ENCODE peak calls at places on chromosomes 5 and 9, in six cellular contexts. B is pancreas, H is vagina, Y is cardiac muscle cell, L is neural progenitor cell, R is NB4. K is an unnamed sample.

GRCh38 chr5:142421158-142421617 is 96.4 kb upstream of the SPRY4 start:
- DNase-seq in Y (no peak), R (no peak), B (no peak), L (peak), H (no peak), K (no peak)

GRCh38 chr5:153711755-153712154 is 221.3 kb downstream of the GRIA1 start:
- DNase-seq in L (no peak), H (no peak), B (no peak), Y (no peak), R (no peak), K (no peak)

GRCh38 chr5:134570886-134571285 is 45.4 kb downstream of the JADE2 start:
- DNase-seq in L (no peak), R (no peak), H (no peak), Y (no peak), B (no peak), K (no peak)

GRCh38 chr9:107744873-107745272 is 255.3 kb upstream of the KLF4 start:
- DNase-seq in R (no peak), H (no peak), B (no peak), Y (no peak), L (no peak), K (peak)

GRCh38 chr9:96618209-96619108 is 1.2 kb downstream of the CDC14B start:
- DNase-seq in Y (peak), B (peak), H (no peak), R (peak), L (peak), K (no peak)

GRCh38 chr9:81394816-81395215 is 294.5 kb downstream of the TLE1 start:
- DNase-seq in Y (no peak), B (no peak), H (no peak), R (no peak), L (no peak), K (no peak)

GRCh38 chr5:99169309-99169708 is 240.5 kb upstream of the CHD1 start:
- DNase-seq in L (peak), H (no peak), Y (peak), B (no peak), R (peak), K (no peak)

GRCh38 chr5:171762841-171763408 is 22.7 kb upstream of the SMIM23 start:
- DNase-seq in R (no peak), Y (no peak), L (no peak), H (peak), B (no peak), K (no peak)

GRCh38 chr9:124040935-124041816 is 29.6 kb downstream of the LHX2 start:
- DNase-seq in Y (peak), L (peak), R (peak), B (peak), H (no peak), K (peak)

GRCh38 chr5:1523793-1524480 is at the start of gene LPCAT1:
- DNase-seq in Y (peak), H (peak), R (peak), L (peak), B (peak), K (peak)

GRCh38 chr9:101219030-101219429 is 165.8 kb downstream of the BAAT start:
- DNase-seq in Y (no peak), R (no peak), L (no peak), B (no peak), H (no peak), K (no peak)

GRCh38 chr5:154384480-154385235 is 61.1 kb upstream of the SAP30L start:
- DNase-seq in L (no peak), H (no peak), R (no peak), B (no peak), Y (no peak), K (peak)

GRCh38 chr5:76694317-76694716 is 21.6 kb upstream of the F2R start:
- DNase-seq in Y (no peak), L (no peak), H (no peak), R (no peak), B (no peak), K (no peak)

GRCh38 chr5:22070151-22070550 is 783.0 kb downstream of the CDH12 start:
- DNase-seq in L (no peak), B (no peak), R (no peak), Y (no peak), H (no peak), K (no peak)

GRCh38 chr9:35406183-35406959 is 83.5 kb upstream of the RUSC2 start:
- DNase-seq in Y (peak), L (peak), H (no peak), R (no peak), B (peak), K (no peak)

GRCh38 chr9:109779711-109780452 is at the start of gene PALM2AKAP2:
- DNase-seq in Y (peak), R (no peak), B (peak), L (peak), H (no peak), K (peak)

DNA sequence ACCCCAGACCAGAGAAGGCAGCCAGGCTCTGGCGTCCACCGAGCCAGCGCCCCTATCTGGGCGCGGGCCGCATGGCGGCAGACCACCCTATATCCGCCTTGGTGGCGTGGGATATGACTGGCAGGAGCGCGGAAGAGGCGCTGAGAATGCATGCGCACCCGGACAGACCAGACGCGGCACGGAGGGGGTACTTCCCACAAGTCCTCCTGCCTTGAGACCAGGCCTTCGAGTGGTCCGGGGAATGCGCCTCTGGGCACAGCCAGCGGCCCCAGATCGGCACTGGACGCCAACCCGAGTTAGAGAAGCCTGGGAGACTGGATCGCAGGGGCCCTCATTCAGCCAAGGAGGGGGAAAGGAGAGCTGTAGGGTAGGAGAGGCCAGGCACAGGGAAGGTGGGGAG is 2.5 kb upstream of the LMX1B start:
- DNase-seq in B (no peak), H (no peak), L (no peak), Y (no peak), R (no peak), K (no peak)
- H3K4me3 ChIP-seq in B (no peak), H (no peak), L (peak), Y (no peak), R (no peak), K (no peak)

DNA sequence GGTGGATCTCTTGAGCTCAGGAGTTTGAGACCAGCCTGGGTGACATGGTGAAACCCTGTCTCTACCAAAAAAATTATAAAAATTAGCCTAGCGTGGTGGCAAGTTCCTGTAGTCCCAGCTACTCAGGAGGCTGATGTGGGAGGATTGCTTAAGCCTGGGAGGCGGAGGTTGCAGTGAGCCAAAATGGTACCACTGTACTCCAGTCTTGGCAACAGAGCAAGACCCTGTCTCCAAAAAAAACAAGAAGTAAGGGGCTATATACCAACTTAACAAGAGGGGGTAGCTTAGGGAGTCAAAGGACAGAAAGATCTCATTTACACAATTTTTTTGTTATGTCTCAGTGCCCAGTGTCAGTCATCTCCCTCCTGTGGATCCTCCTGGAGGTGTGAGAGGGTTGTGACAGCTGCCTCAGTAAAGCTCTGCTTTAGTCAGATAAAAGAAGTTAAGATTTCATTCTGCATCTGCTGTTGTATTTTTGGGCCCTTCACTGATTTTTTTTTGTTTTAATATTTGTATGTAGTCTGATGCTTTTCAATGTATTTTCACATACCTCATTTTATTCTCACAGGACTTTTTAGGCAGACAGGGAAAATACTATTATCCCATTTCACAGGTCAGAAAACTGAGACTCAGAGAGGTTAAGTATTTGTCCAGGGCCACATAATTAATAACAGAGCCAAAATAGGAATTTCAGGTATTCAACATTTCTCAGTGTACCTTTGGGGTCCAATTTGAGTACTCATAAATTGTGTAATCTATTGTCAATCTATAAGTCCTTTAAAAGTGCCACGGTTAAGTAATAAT is 120.9 kb upstream of the GRHPR start:
- DNase-seq in B (no peak), H (no peak), Y (no peak), R (no peak), L (no peak), K (peak)
- H3K4me3 ChIP-seq in B (no peak), H (no peak), Y (no peak), R (no peak), L (no peak), K (peak)

GRCh38 chr5:43313035-43313853 is at the start of gene HMGCS1:
- DNase-seq in L (peak), B (peak), Y (peak), H (peak), R (peak), K (peak)

GRCh38 chr5:43314724-43315123 is 1.5 kb upstream of the HMGCS1 start:
- DNase-seq in R (no peak), Y (no peak), H (no peak), B (no peak), L (no peak), K (no peak)

GRCh38 chr5:43315262-43315661 is 2.0 kb upstream of the HMGCS1 start:
- DNase-seq in L (no peak), Y (no peak), H (no peak), R (no peak), B (no peak), K (peak)

GRCh38 chr5:43312699-43313034 is 545 bp downstream of the HMGCS1 start:
- DNase-seq in L (no peak), Y (no peak), B (no peak), R (peak), H (no peak), K (no peak)

GRCh38 chr5:43313854-43314457 is 744 bp upstream of the HMGCS1 start:
- DNase-seq in B (peak), H (no peak), L (peak), Y (peak), R (no peak), K (peak)
- H3K4me3 ChIP-seq in B (peak), H (peak), L (peak), Y (peak), R (peak), K (peak)

GRCh38 chr9:133956520-133957076 is 35.5 kb downstream of the VAV2 start:
- DNase-seq in R (no peak), B (peak), Y (no peak), H (no peak), L (peak), K (peak)

GRCh38 chr9:133954862-133955529 is 37.1 kb downstream of the VAV2 start:
- DNase-seq in R (no peak), Y (no peak), B (no peak), L (no peak), H (no peak), K (peak)

GRCh38 chr9:133957328-133957727 is 34.8 kb downstream of the VAV2 start:
- DNase-seq in L (no peak), R (no peak), H (no peak), B (no peak), Y (no peak), K (peak)

GRCh38 chr9:133953976-133954709 is 38.0 kb downstream of the VAV2 start:
- DNase-seq in H (no peak), R (no peak), Y (no peak), B (no peak), L (no peak), K (peak)

DNA sequence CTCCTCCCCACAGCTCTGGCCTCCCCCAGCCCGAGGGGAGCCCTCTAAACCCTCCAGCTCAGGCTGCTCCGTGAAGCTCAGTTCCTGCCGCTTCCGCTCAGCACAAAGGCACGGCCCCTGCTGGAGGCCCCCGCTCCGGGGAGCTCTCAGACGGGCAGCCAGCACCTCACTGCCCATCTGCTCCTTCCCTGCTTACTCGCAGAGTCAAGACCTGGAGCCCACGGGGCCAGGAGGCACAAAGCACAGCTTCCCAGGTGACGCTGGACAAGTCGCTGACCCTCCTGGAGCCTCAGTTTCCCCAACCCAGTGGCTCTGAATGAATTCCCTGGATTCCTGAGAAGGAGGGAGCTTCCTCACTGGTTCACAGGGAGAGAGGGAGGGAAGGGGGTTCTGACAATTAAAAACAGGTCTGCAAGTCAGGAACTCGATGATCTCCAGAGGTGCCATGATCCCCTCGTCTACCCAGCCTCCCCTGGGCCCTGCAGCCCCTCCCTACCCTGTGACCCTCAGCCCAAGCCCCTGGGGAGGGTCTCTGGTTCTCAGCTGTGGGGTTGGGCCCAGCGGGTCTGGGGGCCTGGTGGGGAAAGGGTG is 36.2 kb downstream of the VAV2 start:
- DNase-seq in L (peak), Y (peak), B (no peak), H (no peak), R (peak), K (peak)
- H3K4me3 ChIP-seq in L (peak), Y (no peak), B (no peak), H (peak), R (no peak), K (peak)

GRCh38 chr5:53507013-53507412 is 26.6 kb downstream of the FST start:
- DNase-seq in B (no peak), H (no peak), L (no peak), R (peak), Y (no peak), K (no peak)
- H3K4me3 ChIP-seq in B (no peak), H (no peak), L (no peak), R (no peak), Y (no peak), K (no peak)

DNA sequence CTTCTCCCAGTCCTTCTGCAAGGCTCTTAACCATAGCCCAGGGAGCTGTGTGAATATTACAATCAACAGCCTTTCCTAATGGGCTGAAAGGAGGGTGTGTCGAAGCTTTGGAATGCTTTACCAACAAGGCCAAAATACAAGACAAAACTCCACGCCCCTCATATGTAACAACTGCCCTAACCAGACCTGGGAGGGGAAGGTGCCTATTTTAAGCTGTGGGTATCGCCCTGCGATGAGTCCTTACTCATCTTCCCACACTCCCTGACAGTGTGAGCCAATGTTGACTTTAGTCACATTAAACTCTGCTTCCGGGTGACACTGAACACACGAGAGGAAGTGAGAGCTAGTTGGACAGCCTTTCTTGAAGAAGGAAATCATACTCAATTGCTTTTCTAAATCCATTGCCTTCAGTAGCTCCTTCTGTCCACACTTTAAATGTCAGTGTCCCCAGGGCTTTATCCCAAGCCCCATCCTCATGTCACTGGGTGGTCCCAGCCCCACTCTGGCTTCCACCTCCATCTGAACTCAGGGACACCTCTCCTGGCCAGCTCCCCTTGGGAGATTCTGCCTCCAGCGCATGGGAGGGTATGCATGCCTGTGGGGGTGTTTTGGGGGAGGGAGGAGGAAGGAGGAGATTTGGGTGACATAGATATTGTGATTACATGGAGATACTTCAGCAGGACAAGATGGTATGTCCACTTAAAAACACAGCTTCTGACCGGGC is 6.5 kb upstream of the TBC1D9B start:
- DNase-seq in B (no peak), R (peak), H (no peak), L (no peak), Y (no peak), K (peak)
- H3K4me3 ChIP-seq in B (no peak), R (no peak), H (no peak), L (no peak), Y (no peak), K (no peak)